ENCODE peak calls at places on chromosomes 7 and 10, in ten cellular contexts. D, X, V, U, S, E, C, B, M and N are unnamed samples.

GRCh38 chr7:18459846-18460245 is 35.7 kb upstream of the HDAC9 start:
- DNase-seq in D (no peak), X (no peak), M (no peak), U (no peak), E (no peak), C (no peak), B (no peak), S (no peak), V (no peak), N (no peak)

GRCh38 chr10:126350216-126350992 is 37.9 kb downstream of the ADAM12 start:
- DNase-seq in X (no peak), S (peak), U (no peak), D (peak), V (peak), E (peak), C (peak), B (no peak), M (no peak), N (no peak)

GRCh38 chr10:52609071-52609470 is 163.5 kb downstream of the MBL2 start:
- DNase-seq in X (no peak), C (no peak), B (no peak), M (no peak), E (no peak), D (no peak), S (no peak), V (no peak), U (no peak), N (no peak)

GRCh38 chr10:132774179-132774904 is 11.6 kb downstream of the NKX6-2 start:
- DNase-seq in D (no peak), V (no peak), E (no peak), B (no peak), M (no peak), X (peak), C (no peak), S (no peak), U (no peak), N (peak)

GRCh38 chr7:134016223-134016941 is 110.8 kb upstream of the LRGUK start:
- DNase-seq in B (peak), D (peak), C (peak), S (peak), U (no peak), E (no peak), M (no peak), X (peak), V (peak), N (no peak)

GRCh38 chr10:36393800-36394199 is 731.6 kb upstream of the ANKRD30A start:
- DNase-seq in S (no peak), C (no peak), M (no peak), U (no peak), E (no peak), X (no peak), B (no peak), V (peak), D (no peak), N (no peak)

GRCh38 chr7:491958-492713 is 27.5 kb downstream of the PDGFA start:
- DNase-seq in B (no peak), U (no peak), E (no peak), C (no peak), S (no peak), X (no peak), D (no peak), V (no peak), M (peak), N (peak)

GRCh38 chr10:114970515-114970914 is 32.5 kb downstream of the TRUB1 start:
- DNase-seq in C (no peak), V (no peak), M (no peak), E (no peak), S (no peak), D (no peak), U (peak), X (no peak), B (no peak), N (no peak)

GRCh38 chr7:44223362-44224114 is 22.8 kb downstream of the YKT6 start:
- DNase-seq in X (no peak), E (no peak), S (no peak), U (no peak), C (no peak), D (no peak), B (no peak), V (no peak), M (no peak), N (peak)

GRCh38 chr7:47488205-47488968 is 93.5 kb downstream of the TNS3 start:
- DNase-seq in C (no peak), B (no peak), E (no peak), S (no peak), D (peak), X (no peak), M (no peak), V (no peak), U (no peak), N (no peak)

GRCh38 chr7:151125835-151126481 is 39.7 kb downstream of the AGAP3 start:
- DNase-seq in S (no peak), U (no peak), V (no peak), X (peak), E (no peak), C (no peak), D (no peak), M (peak), B (no peak), N (no peak)

GRCh38 chr10:131587976-131588680 is 276.6 kb upstream of the TCERG1L start:
- DNase-seq in S (no peak), M (no peak), D (no peak), C (no peak), B (no peak), X (no peak), E (no peak), U (no peak), V (no peak), N (no peak)

GRCh38 chr10:97234403-97234802 is 48.6 kb upstream of the SLIT1 start:
- DNase-seq in C (peak), X (no peak), U (peak), M (no peak), B (no peak), V (peak), D (peak), E (no peak), S (peak), N (no peak)

GRCh38 chr7:151792671-151793070 is 84.2 kb downstream of the PRKAG2 start:
- DNase-seq in V (no peak), S (no peak), M (peak), X (no peak), D (no peak), E (no peak), C (no peak), B (no peak), U (no peak), N (no peak)

GRCh38 chr7:30276203-30276900 is 8.0 kb upstream of the ZNRF2 start:
- DNase-seq in V (peak), C (peak), S (peak), U (peak), X (peak), E (no peak), M (no peak), D (peak), B (peak), N (no peak)

GRCh38 chr7:128740996-128741395 is 1.8 kb downstream of the CALU start:
- DNase-seq in X (no peak), C (no peak), D (peak), U (no peak), B (no peak), M (no peak), V (peak), S (no peak), E (no peak), N (no peak)

GRCh38 chr10:44933451-44933850 is 22.3 kb downstream of the TMEM72 start:
- DNase-seq in M (no peak), X (no peak), U (no peak), V (no peak), E (no peak), C (no peak), D (no peak), B (no peak), S (no peak), N (no peak)

GRCh38 chr10:29713450-29713849 is 78.7 kb upstream of the SVIL start:
- DNase-seq in M (no peak), B (no peak), U (no peak), X (no peak), S (no peak), C (no peak), E (no peak), V (no peak), D (no peak), N (no peak)

GRCh38 chr7:51297986-51298385 is 18.6 kb downstream of the COBL start:
- DNase-seq in S (no peak), D (no peak), C (no peak), E (no peak), V (no peak), M (no peak), B (no peak), U (no peak), X (no peak), N (no peak)

GRCh38 chr10:71998840-71999194 is 34.6 kb downstream of the CHST3 start:
- DNase-seq in V (peak), S (peak), E (no peak), M (no peak), X (peak), U (no peak), D (peak), C (no peak), B (no peak), N (no peak)

GRCh38 chr10:56327117-56327516 is 33.9 kb downstream of the ZWINT start:
- DNase-seq in V (no peak), X (no peak), D (no peak), M (no peak), U (no peak), B (no peak), C (no peak), S (no peak), E (no peak), N (no peak)

GRCh38 chr7:1810521-1810920 is 140.4 kb downstream of the ELFN1 start:
- DNase-seq in U (no peak), M (no peak), V (no peak), B (no peak), D (no peak), C (no peak), E (no peak), X (no peak), S (no peak), N (peak)
- H3K4me3 ChIP-seq in U (no peak), M (no peak), V (no peak), B (no peak), D (no peak), C (no peak), E (no peak), X (no peak), S (no peak), N (no peak)

GRCh38 chr7:87151002-87151505 is 1.2 kb upstream of the DMTF1 start:
- DNase-seq in D (no peak), V (no peak), U (no peak), C (no peak), B (no peak), S (no peak), X (no peak), E (no peak), M (no peak), N (no peak)
- H3K4me3 ChIP-seq in D (peak), V (peak), U (peak), C (peak), B (no peak), S (peak), X (no peak), E (no peak), M (no peak), N (no peak)

GRCh38 chr10:121595806-121596667 is 2.2 kb downstream of the FGFR2 start:
- DNase-seq in M (no peak), S (no peak), X (no peak), B (no peak), D (no peak), U (no peak), C (no peak), E (no peak), V (no peak), N (no peak)
- H3K4me3 ChIP-seq in M (peak), S (no peak), X (peak), B (peak), D (no peak), U (no peak), C (no peak), E (no peak), V (no peak), N (no peak)

GRCh38 chr7:27165655-27166474 is 528 bp upstream of the HOXA9 start:
- DNase-seq in V (peak), S (no peak), C (no peak), M (peak), E (no peak), X (no peak), U (no peak), B (no peak), D (no peak), N (peak)
- H3K4me3 ChIP-seq in V (peak), S (no peak), C (peak), M (peak), E (peak), X (peak), U (no peak), B (no peak), D (no peak), N (peak)

GRCh38 chr7:2102375-2102723 is 130.4 kb downstream of the MAD1L1 start:
- DNase-seq in S (no peak), C (no peak), D (no peak), E (no peak), M (no peak), U (no peak), B (no peak), V (no peak), X (no peak), N (no peak)

GRCh38 chr7:2104107-2104710 is 128.5 kb downstream of the MAD1L1 start:
- DNase-seq in S (peak), D (peak), E (peak), V (peak), B (peak), U (peak), X (peak), M (peak), C (peak), N (peak)

GRCh38 chr7:2104716-2105115 is 128.0 kb downstream of the MAD1L1 start:
- DNase-seq in U (no peak), M (no peak), D (no peak), V (peak), X (no peak), E (no peak), B (no peak), S (no peak), C (no peak), N (peak)

GRCh38 chr7:2101630-2102374 is 130.9 kb downstream of the MAD1L1 start:
- DNase-seq in B (no peak), E (no peak), U (no peak), X (no peak), C (no peak), V (no peak), D (no peak), S (no peak), M (no peak), N (peak)

DNA sequence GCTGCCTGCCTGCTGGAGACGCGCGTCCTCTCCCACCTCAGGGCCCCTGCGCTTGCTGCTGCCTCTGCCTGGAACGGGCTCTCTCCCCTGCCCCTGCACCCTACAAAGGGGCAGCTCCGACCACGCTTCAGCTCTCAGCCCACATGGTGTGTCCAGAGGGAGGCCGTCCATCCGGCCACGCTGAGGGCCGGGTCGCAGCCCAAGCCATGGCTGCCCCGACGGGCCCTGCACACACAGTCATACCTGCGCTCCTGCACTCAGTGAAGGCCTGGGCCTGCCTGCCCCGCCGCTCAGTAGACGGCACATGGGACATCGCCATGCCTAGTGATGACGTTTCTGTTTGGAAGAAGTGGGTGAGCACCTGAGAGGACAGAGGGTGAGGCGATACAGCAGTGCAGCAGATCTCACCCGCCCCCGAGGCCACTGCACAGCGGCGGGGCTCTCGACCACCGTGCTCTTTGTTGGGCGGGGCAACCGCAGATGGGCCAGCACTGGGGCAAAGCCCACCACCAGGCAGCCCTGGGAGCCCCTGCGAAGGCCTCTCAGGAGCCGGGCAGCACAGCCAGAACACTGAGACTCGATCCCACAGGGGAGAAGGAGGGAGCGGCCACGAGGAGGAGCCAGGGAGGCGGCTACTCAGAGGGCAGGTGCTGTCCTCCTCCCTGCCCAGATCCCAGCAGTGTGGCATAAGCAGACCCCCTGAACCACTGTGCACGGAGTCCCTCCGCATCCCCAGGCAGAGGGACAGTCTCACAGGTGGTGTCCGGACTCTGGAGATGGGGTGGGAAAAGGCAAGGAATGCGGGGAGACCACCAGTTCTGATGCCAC is 129.5 kb downstream of the MAD1L1 start:
- DNase-seq in X (no peak), S (no peak), M (no peak), C (no peak), E (no peak), U (no peak), D (no peak), V (no peak), B (no peak), N (peak)
- H3K4me3 ChIP-seq in X (no peak), S (no peak), M (no peak), C (no peak), E (no peak), U (no peak), D (no peak), V (no peak), B (no peak), N (no peak)